ENCODE peak calls at places on chromosomes 12 and 14, in four cellular contexts. One of them, this sample, is unnamed.

GRCh38 chr12:57138526-57139272 is 8.7 kb downstream of the LRP1-AS start:
- DNase-seq in HEK293T: no peak
- DNase-seq in activated T-cell treated with anti-CD3 and anti-CD28 coated beads for 1 hour: no peak
- DNase-seq in T1000: no peak
- DNase-seq in this sample: no peak

GRCh38 chr12:71662861-71663560 is 637 bp downstream of the ZFC3H1 start:
- DNase-seq in HEK293T: peak; percentile 26
- DNase-seq in activated T-cell treated with anti-CD3 and anti-CD28 coated beads for 1 hour: peak; percentile 63
- DNase-seq in T1000: peak; percentile 57
- DNase-seq in this sample: peak; percentile 73

GRCh38 chr12:42140901-42141300 is 3.8 kb downstream of the GXYLT1 start:
- DNase-seq in HEK293T: no peak
- DNase-seq in T1000: no peak
- DNase-seq in activated T-cell treated with anti-CD3 and anti-CD28 coated beads for 1 hour: no peak
- DNase-seq in this sample: no peak

GRCh38 chr14:76514599-76514998 is 138.7 kb downstream of the ESRRB start:
- DNase-seq in T1000: no peak
- DNase-seq in activated T-cell treated with anti-CD3 and anti-CD28 coated beads for 1 hour: no peak
- DNase-seq in HEK293T: peak; percentile 67
- DNase-seq in this sample: no peak

GRCh38 chr14:101587403-101587998 is 26.2 kb downstream of the DIO3 start:
- DNase-seq in T1000: no peak
- DNase-seq in activated T-cell treated with anti-CD3 and anti-CD28 coated beads for 1 hour: no peak
- DNase-seq in HEK293T: no peak
- DNase-seq in this sample: no peak

GRCh38 chr14:60848066-60848465 is 113.5 kb downstream of the MNAT1 start:
- DNase-seq in T1000: no peak
- DNase-seq in HEK293T: no peak
- DNase-seq in activated T-cell treated with anti-CD3 and anti-CD28 coated beads for 1 hour: no peak
- DNase-seq in this sample: no peak

GRCh38 chr12:25084816-25085215 is 110.1 kb downstream of the DNAI7 start:
- DNase-seq in activated T-cell treated with anti-CD3 and anti-CD28 coated beads for 1 hour: no peak
- DNase-seq in HEK293T: no peak
- DNase-seq in T1000: no peak
- DNase-seq in this sample: no peak

GRCh38 chr12:93448796-93449195 is 7.0 kb upstream of the UBE2N start:
- DNase-seq in HEK293T: no peak
- DNase-seq in T1000: no peak
- DNase-seq in activated T-cell treated with anti-CD3 and anti-CD28 coated beads for 1 hour: no peak
- DNase-seq in this sample: no peak

GRCh38 chr12:117587646-117588287 is 226.3 kb upstream of the NOS1 start:
- DNase-seq in activated T-cell treated with anti-CD3 and anti-CD28 coated beads for 1 hour: peak; percentile 9
- DNase-seq in T1000: no peak
- DNase-seq in HEK293T: peak; percentile 76
- DNase-seq in this sample: peak; percentile 3

GRCh38 chr12:126480396-126480795 is 1415.2 kb downstream of the AACS start:
- DNase-seq in T1000: no peak
- DNase-seq in activated T-cell treated with anti-CD3 and anti-CD28 coated beads for 1 hour: no peak
- DNase-seq in HEK293T: no peak
- DNase-seq in this sample: no peak

GRCh38 chr12:2537868-2538541 is 256.8 kb upstream of the FKBP4 start:
- DNase-seq in activated T-cell treated with anti-CD3 and anti-CD28 coated beads for 1 hour: no peak
- DNase-seq in T1000: no peak
- DNase-seq in HEK293T: peak; percentile 59
- DNase-seq in this sample: no peak

This sample was measured in immature natural killer cell.